ENCODE peak calls at places on chromosomes 2 and 18, in ten cellular contexts. W is mesendoderm, Z is neuronal stem cell, G is mammary epithelial cell, L is Karpas-422, J is fibroblast of lung, A is kidney, O is IMR-90, E is trophoblast cell, I is endodermal cell. M is an unnamed sample.

GRCh38 chr18:4077204-4077603 is 377.9 kb downstream of the DLGAP1 start:
- DNase-seq in L (no peak), O (no peak), Z (no peak), W (no peak), I (peak; percentile 49), A (no peak), J (no peak), E (no peak), G (no peak), M (no peak)

GRCh38 chr2:241017228-241017940 is 19.0 kb downstream of the SNED1 start:
- DNase-seq in O (no peak), J (no peak), A (no peak), W (no peak), I (peak; percentile 24), E (no peak), G (no peak), L (no peak), Z (no peak), M (no peak)

GRCh38 chr18:27713727-27714080 is 463.2 kb downstream of the CDH2 start:
- DNase-seq in L (no peak), I (no peak), O (peak; percentile 15), E (no peak), A (no peak), G (no peak), W (no peak), J (peak; percentile 92), Z (no peak), M (peak; percentile 84)

GRCh38 chr2:233414273-233414654 is 60.0 kb downstream of the DGKD start:
- DNase-seq in Z (no peak), L (no peak), G (peak; percentile 15), J (peak; percentile 73), W (peak; percentile 44), A (no peak), E (no peak), I (no peak), O (peak; percentile 32), M (peak; percentile 22)

GRCh38 chr2:27149575-27150405 is 986 bp downstream of the TCF23 start:
- DNase-seq in O (no peak), J (no peak), W (no peak), Z (no peak), G (no peak), L (no peak), I (no peak), E (no peak), A (peak; percentile 69), M (no peak)

GRCh38 chr2:214244847-214245246 is 166.0 kb upstream of the VWC2L start:
- DNase-seq in O (peak; percentile 17), L (no peak), W (peak; percentile 40), J (peak; percentile 69), G (no peak), E (no peak), A (no peak), Z (peak; percentile 11), I (no peak), M (peak; percentile 50)

GRCh38 chr2:180604077-180604476 is 376.3 kb upstream of the UBE2E3 start:
- DNase-seq in E (peak; percentile 38), G (peak; percentile 8), L (peak; percentile 76), O (peak; percentile 15), W (peak; percentile 82), Z (peak; percentile 29), J (peak; percentile 6), I (peak; percentile 77), A (no peak), M (peak; percentile 19)

GRCh38 chr2:193712912-193713311 is 1518.2 kb upstream of the TMEFF2 start:
- DNase-seq in G (no peak), Z (no peak), E (no peak), I (no peak), J (no peak), L (no peak), A (no peak), O (no peak), W (no peak), M (no peak)

GRCh38 chr2:19312949-19313348 is 45.5 kb downstream of the OSR1 start:
- DNase-seq in G (peak; percentile 29), E (peak; percentile 28), A (no peak), J (peak; percentile 44), O (peak; percentile 56), Z (no peak), I (peak; percentile 67), W (peak; percentile 42), L (peak; percentile 58), M (peak; percentile 69)

DNA sequence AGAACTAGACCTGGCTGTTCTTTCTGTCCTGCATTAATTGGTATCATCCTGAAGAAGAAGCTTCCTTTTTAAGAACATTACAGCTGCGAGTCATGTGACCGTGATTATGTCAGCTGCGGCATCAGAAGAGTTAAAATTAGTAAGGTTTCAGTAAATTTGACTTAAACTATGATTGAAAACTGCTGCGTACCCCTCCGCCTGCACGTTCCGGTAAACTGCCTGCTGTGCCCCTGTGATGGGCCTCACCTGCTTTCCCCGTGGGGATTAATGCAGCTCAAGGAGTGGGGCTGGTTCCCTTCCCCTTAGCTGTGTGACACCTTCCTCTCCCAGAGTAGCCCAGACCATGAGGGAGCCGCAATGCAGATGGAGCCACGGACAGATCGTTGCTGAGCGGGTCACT is 36.1 kb upstream of the MYO3B start:
- DNase-seq in W (no peak), G (no peak), E (no peak), I (no peak), J (no peak), O (no peak), L (peak; percentile 92), A (no peak), Z (no peak), M (no peak)
- H3K9ac ChIP-seq in W (no peak overlapping the region), G (no peak overlapping the region), E (no peak overlapping the region), I (no peak overlapping the region), J (no peak overlapping the region), O (no peak overlapping the region), L (peak overlapping the region; percentile 81), A (no peak overlapping the region), Z (no peak overlapping the region), M (no peak overlapping the region)

GRCh38 chr2:10493636-10494281 is 45.6 kb upstream of the ODC1 start:
- DNase-seq in G (peak; percentile 99), O (peak; percentile 95), I (no peak), J (peak; percentile 91), W (no peak), A (peak; percentile 94), L (no peak), E (no peak), Z (no peak), M (peak; percentile 84)
- H3K9ac ChIP-seq in G (peak overlapping the region; percentile 51), O (no peak overlapping the region), I (no peak overlapping the region), J (no peak overlapping the region), W (no peak overlapping the region), A (no peak overlapping the region), L (no peak overlapping the region), E (no peak overlapping the region), Z (no peak overlapping the region), M (no peak overlapping the region)

GRCh38 chr18:33596178-33596854 is 18.3 kb downstream of the ASXL3 start:
- DNase-seq in G (peak; percentile 53), J (peak; percentile 74), L (no peak), A (no peak), E (no peak), W (no peak), Z (no peak), I (no peak), O (peak; percentile 68), M (peak; percentile 64)
- H3K9ac ChIP-seq in G (no peak overlapping the region), J (no peak overlapping the region), L (no peak overlapping the region), A (no peak overlapping the region), E (no peak overlapping the region), W (no peak overlapping the region), Z (no peak overlapping the region), I (no peak overlapping the region), O (no peak overlapping the region), M (no peak overlapping the region)

GRCh38 chr2:42874838-42875801 is 82.7 kb upstream of the HAAO start:
- DNase-seq in G (no peak), I (peak; percentile 56), L (no peak), O (no peak), J (no peak), Z (no peak), E (no peak), A (no peak), W (no peak), M (no peak)
- H3K9ac ChIP-seq in G (no peak overlapping the region), I (no peak overlapping the region), L (no peak overlapping the region), O (no peak overlapping the region), J (no peak overlapping the region), Z (no peak overlapping the region), E (no peak overlapping the region), A (no peak overlapping the region), W (no peak overlapping the region), M (no peak overlapping the region)

GRCh38 chr2:206561962-206562361 is 80.3 kb upstream of the FAM237A start:
- DNase-seq in Z (no peak), L (no peak), A (no peak), O (peak; percentile 22), E (no peak), G (no peak), I (no peak), J (peak; percentile 41), W (no peak), M (no peak)

GRCh38 chr2:206558492-206558891 is 83.8 kb upstream of the FAM237A start:
- DNase-seq in I (no peak), G (no peak), J (no peak), E (no peak), A (no peak), W (no peak), L (no peak), Z (no peak), O (peak; percentile 20), M (peak; percentile 40)

GRCh38 chr2:206563374-206563773 is 78.9 kb upstream of the FAM237A start:
- DNase-seq in J (no peak), W (no peak), L (no peak), I (no peak), G (no peak), O (no peak), Z (no peak), E (no peak), A (no peak), M (no peak)

GRCh38 chr2:206565666-206566065 is 76.6 kb upstream of the FAM237A start:
- DNase-seq in O (no peak), L (no peak), I (no peak), J (no peak), A (no peak), W (no peak), G (no peak), E (no peak), Z (no peak), M (no peak)

GRCh38 chr2:206562375-206562774 is 79.9 kb upstream of the FAM237A start:
- DNase-seq in G (no peak), O (peak; percentile 53), W (peak; percentile 29), E (no peak), J (peak; percentile 43), I (no peak), A (no peak), L (no peak), Z (no peak), M (peak; percentile 15)
- H3K9ac ChIP-seq in G (no peak overlapping the region), O (no peak overlapping the region), W (no peak overlapping the region), E (no peak overlapping the region), J (no peak overlapping the region), I (no peak overlapping the region), A (no peak overlapping the region), L (no peak overlapping the region), Z (no peak overlapping the region), M (no peak overlapping the region)

GRCh38 chr2:67579791-67580190 is 182.7 kb downstream of the ETAA1 start:
- DNase-seq in L (no peak), I (no peak), Z (no peak), E (no peak), J (peak; percentile 53), A (no peak), W (no peak), G (no peak), O (no peak), M (no peak)
- H3K9ac ChIP-seq in L (no peak overlapping the region), I (no peak overlapping the region), Z (no peak overlapping the region), E (no peak overlapping the region), J (no peak overlapping the region), A (no peak overlapping the region), W (no peak overlapping the region), G (no peak overlapping the region), O (no peak overlapping the region), M (no peak overlapping the region)